ENCODE peak calls at places on chromosomes 6 and 20, in six cellular contexts. F is GM12891, R is H1, U is K562, V is HepG2, W is GM12878. Q is an unnamed sample.

GRCh38 chr20:408843-409696 is 971 bp downstream of the RBCK1 start:
- DNase-seq in R (no peak), F (no peak), V (no peak), W (no peak), U (no peak), Q (no peak)

GRCh38 chr6:108174371-108175175 is 8.8 kb downstream of the NR2E1 start:
- DNase-seq in V (no peak), U (no peak), F (no peak), W (no peak), R (peak; percentile 82), Q (no peak)

GRCh38 chr6:82780334-82780733 is 285.3 kb downstream of the UBE3D start:
- DNase-seq in R (no peak), F (no peak), V (no peak), U (no peak), W (no peak), Q (no peak)

GRCh38 chr6:161094904-161095440 is 103.4 kb downstream of the MAP3K4 start:
- DNase-seq in F (no peak), R (no peak), W (no peak), V (no peak), U (no peak), Q (no peak)

GRCh38 chr6:166655713-166656265 is 28.7 kb upstream of the RPS6KA2 start:
- DNase-seq in R (no peak), V (no peak), U (no peak), F (no peak), W (no peak), Q (no peak)

GRCh38 chr6:149451361-149452061 is 33.3 kb downstream of the ZC3H12D start:
- DNase-seq in W (no peak), F (no peak), U (no peak), V (no peak), R (peak; percentile 60), Q (no peak)

GRCh38 chr6:46677314-46677654 is 10.4 kb upstream of the TDRD6 start:
- DNase-seq in F (no peak), U (no peak), V (peak; percentile 16), W (no peak), R (no peak), Q (no peak)

GRCh38 chr6:88370127-88370710 is 204.1 kb upstream of the CNR1 start:
- DNase-seq in R (no peak), W (no peak), F (no peak), U (no peak), V (no peak), Q (no peak)

GRCh38 chr6:21539621-21540100 is 53.9 kb upstream of the SOX4 start:
- DNase-seq in R (no peak), F (no peak), U (no peak), V (no peak), W (no peak), Q (no peak)

GRCh38 chr6:15507746-15508145 is 155.1 kb downstream of the DTNBP1 start:
- DNase-seq in U (no peak), R (no peak), W (no peak), V (no peak), F (no peak), Q (no peak)

GRCh38 chr6:50984135-50984534 is 165.5 kb downstream of the TFAP2B start:
- DNase-seq in R (no peak), V (no peak), F (no peak), U (no peak), W (no peak), Q (no peak)

GRCh38 chr6:45447721-45448120 is 70.0 kb upstream of the SUPT3H start:
- DNase-seq in U (no peak), F (no peak), W (no peak), V (no peak), R (no peak), Q (no peak)

GRCh38 chr6:160121981-160122380 is 366 bp downstream of the SLC22A1 start:
- DNase-seq in R (no peak), F (no peak), W (no peak), U (no peak), V (no peak), Q (no peak)

GRCh38 chr6:99307295-99307907 is 42.1 kb downstream of the FAXC start:
- DNase-seq in V (no peak), W (no peak), U (no peak), R (no peak), F (no peak), Q (no peak)

GRCh38 chr6:33592595-33593413 is 12.7 kb upstream of the BAK1 start:
- DNase-seq in F (peak; percentile 67), R (peak; percentile 87), W (peak; percentile 63), U (peak; percentile 57), V (no peak), Q (peak; percentile 75)

GRCh38 chr20:45345104-45345936 is 2.9 kb downstream of the SDC4 start:
- DNase-seq in R (no peak), U (no peak), F (no peak), V (no peak), W (no peak), Q (no peak)

GRCh38 chr20:23101696-23102095 is 15.6 kb upstream of the CD93 start:
- DNase-seq in R (no peak), F (no peak), V (no peak), U (no peak), W (no peak), Q (no peak)

GRCh38 chr6:104322849-104323248 is 536.9 kb downstream of the HACE1 start:
- DNase-seq in V (no peak), R (no peak), F (no peak), U (no peak), W (no peak), Q (no peak)

GRCh38 chr6:34630040-34630439 is 66.5 kb downstream of the ILRUN start:
- DNase-seq in U (no peak), V (peak; percentile 62), W (no peak), R (no peak), F (no peak), Q (no peak)

GRCh38 chr20:4645109-4645508 is 76.6 kb upstream of the PRND start:
- DNase-seq in W (no peak), V (no peak), U (no peak), F (no peak), R (no peak), Q (no peak)

GRCh38 chr6:105364243-105364642 is 38.6 kb downstream of the PREP start:
- DNase-seq in F (no peak), U (no peak), R (no peak), W (no peak), V (no peak), Q (no peak)

GRCh38 chr20:11403711-11404110 is 514.0 kb upstream of the BTBD3 start:
- DNase-seq in V (no peak), U (no peak), R (no peak), F (no peak), W (no peak), Q (no peak)

GRCh38 chr6:146194434-146194833 is 165.6 kb downstream of the GRM1 start:
- DNase-seq in U (no peak), F (no peak), R (no peak), W (no peak), V (no peak), Q (no peak)

GRCh38 chr6:14924126-14925024 is 321.5 kb upstream of the JARID2 start:
- DNase-seq in U (no peak), V (no peak), F (no peak), R (peak; percentile 62), W (no peak), Q (no peak)

GRCh38 chr6:157001716-157002115 is 224.5 kb downstream of the ARID1B start:
- DNase-seq in W (no peak), U (no peak), F (no peak), V (no peak), R (no peak), Q (no peak)

GRCh38 chr6:83436674-83437073 is 5.8 kb upstream of the ME1 start:
- DNase-seq in U (no peak), F (no peak), V (no peak), W (no peak), R (no peak), Q (no peak)

DNA sequence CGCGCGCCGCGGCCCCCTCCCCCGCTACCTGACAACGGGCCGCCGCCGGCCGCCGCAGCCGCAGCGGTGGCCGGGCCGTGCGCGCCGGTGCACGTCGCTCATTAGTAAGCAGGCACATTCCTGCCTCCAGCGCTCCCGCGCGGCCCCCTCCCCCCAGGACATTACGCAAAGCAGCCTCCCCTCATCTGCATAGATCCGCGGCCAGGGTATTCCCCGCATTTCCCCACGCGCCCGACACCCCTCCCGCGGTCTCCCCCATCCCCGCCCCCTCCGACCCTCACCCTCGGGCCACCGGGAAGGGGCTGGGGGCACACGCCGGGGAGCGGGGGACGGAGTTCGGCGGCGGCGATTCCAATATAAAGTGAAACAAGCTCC is at the start of gene HIVEP2:
- DNase-seq in V (peak; percentile 78), R (peak; percentile 81), F (peak; percentile 26), U (peak; percentile 66), W (no peak), Q (peak; percentile 33)
- TF ChIP-seq POLR2A in V (no peak), R (no peak), F (no peak), U (no peak), W (peak; percentile 53), Q (peak; percentile 36)

GRCh38 chr20:25280051-25280573 is 32.2 kb downstream of the PYGB start:
- DNase-seq in F (no peak), R (peak; percentile 37), V (no peak), W (no peak), U (no peak), Q (no peak)
- TF ChIP-seq POLR2AphosphoS5 in F (no peak), R (no peak), V (no peak), W (no peak), U (no peak), Q (no peak)

DNA sequence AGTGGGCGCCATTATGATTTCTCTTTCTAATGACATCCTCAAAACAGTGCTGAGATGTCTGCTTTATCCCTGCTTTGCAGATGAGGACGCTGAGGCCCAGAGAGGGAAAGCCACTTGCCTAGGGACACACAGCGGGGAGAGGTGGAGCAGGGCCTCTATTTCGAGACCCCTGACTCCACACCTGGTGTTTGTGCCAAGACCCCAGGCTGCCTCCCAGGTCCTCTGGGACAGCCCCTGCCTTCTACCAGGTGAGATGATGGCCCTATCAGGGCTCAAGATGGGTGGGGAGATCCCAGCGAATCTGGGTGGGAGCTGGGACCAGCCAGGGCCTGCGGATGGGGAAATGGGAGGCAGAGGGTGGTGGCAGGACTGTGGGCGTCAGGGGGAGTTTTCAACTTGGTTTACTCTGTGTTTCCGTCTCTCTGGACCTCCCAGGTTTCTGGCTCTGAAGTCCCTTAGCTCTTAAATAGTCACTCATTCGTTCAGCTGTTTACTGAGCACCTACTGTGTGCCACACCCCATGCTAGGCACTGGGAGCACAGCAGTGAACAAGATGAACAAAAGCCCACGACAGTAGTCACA is 36.7 kb downstream of the SRC start:
- DNase-seq in W (no peak), R (no peak), U (no peak), F (no peak), V (no peak), Q (no peak)
- TF ChIP-seq TAF1 in W (no peak), R (no peak), U (no peak), F (no peak), V (no peak), Q (no peak)

DNA sequence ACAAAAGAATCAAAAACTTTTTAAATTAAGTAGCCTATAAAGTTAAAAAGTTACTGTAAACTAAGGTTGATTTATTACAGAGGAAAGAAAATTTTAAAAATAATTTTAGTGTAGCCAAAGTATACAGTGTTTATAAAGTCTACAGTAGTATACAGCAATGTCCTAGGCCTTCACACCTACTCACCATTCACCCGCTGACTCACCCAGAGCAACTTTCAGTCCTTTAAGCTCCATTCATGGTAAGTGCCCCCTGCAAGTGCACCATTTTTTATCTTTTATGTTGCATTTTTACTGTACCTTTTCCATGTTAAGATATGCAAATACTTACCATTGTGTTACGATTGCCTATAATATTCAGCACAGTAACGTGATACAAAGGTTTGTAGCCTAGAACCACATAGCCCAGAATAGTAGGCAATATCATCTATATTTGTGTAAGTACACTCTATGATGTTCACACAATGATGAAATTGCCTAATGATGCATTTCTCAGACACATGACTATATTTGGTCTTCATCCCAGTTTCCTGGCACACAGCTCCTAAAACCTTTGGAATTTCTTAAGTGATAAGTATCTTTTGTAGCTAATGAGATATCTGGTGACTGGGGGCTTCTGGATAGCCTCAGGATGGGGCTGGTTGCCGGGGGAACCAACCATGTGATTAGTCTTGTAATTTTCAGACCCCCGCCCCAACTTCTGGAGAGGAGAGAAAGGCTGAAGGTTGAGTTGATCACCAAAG is 111.0 kb downstream of the MRPL14 start:
- DNase-seq in F (no peak), R (no peak), V (no peak), U (no peak), W (no peak), Q (no peak)
- TF ChIP-seq POLR2A in F (no peak), R (no peak), V (no peak), U (no peak), W (no peak), Q (no peak)